ENCODE peak calls at places on chromosomes 13 and 19, in eight cellular contexts. Q is A172; E is stimulated activated CD4-positive, alpha-beta T cell treated with anti-CD3 and anti-CD28 coated beads, Interleukin-12 subunit alpha, Interleukin-12 subunit beta, amount 100 ng/mL, for 48 hours; T is HS-5; P is GOT3; U is activated naive CD8-positive, alpha-beta T cell treated with anti-CD3 and anti-CD28 coated beads for 36 hours; D is aorta; F is ecto neural progenitor cell. Z is an unnamed sample.

GRCh38 chr19:51971624-51972023 is 15.0 kb downstream of the ZNF350 start:
- DNase-seq in E (no peak), Q (peak), D (no peak), T (no peak), U (peak), P (no peak), F (no peak), Z (no peak)

GRCh38 chr19:3443840-3444694 is 36.3 kb downstream of the SMIM24 start:
- DNase-seq in Q (peak), P (no peak), T (no peak), F (peak), E (no peak), U (no peak), D (peak), Z (no peak)

GRCh38 chr19:53102186-53102585 is 1.0 kb downstream of the ZNF160 start:
- DNase-seq in T (no peak), F (peak), P (no peak), E (no peak), Q (peak), D (no peak), U (no peak), Z (no peak)

GRCh38 chr19:6639439-6639838 is 30.5 kb downstream of the TNFSF14 start:
- DNase-seq in D (no peak), U (no peak), P (no peak), F (no peak), Q (peak), T (peak), E (no peak), Z (no peak)

GRCh38 chr13:21538753-21539152 is 65.2 kb downstream of the MICU2 start:
- DNase-seq in E (no peak), U (no peak), T (no peak), Q (no peak), D (no peak), P (no peak), F (no peak), Z (no peak)

GRCh38 chr13:84130739-84131138 is 248.5 kb upstream of the SLITRK1 start:
- DNase-seq in F (no peak), U (no peak), T (no peak), E (no peak), P (no peak), Q (peak), D (no peak), Z (no peak)

GRCh38 chr13:34748078-34748477 is 194.0 kb upstream of the NBEA start:
- DNase-seq in F (no peak), D (no peak), Q (peak), U (no peak), T (no peak), P (no peak), E (no peak), Z (no peak)

GRCh38 chr13:62119739-62120700 is 704.4 kb upstream of the PCDH20 start:
- DNase-seq in F (no peak), D (no peak), U (no peak), Q (peak), P (no peak), T (no peak), E (no peak), Z (no peak)

GRCh38 chr13:111614613-111615012 is 294.2 kb downstream of the TEX29 start:
- DNase-seq in U (no peak), T (no peak), E (no peak), P (no peak), Q (no peak), F (no peak), D (no peak), Z (no peak)

GRCh38 chr19:37468961-37469777 is at the start of gene ZNF570:
- DNase-seq in D (peak), E (peak), Q (no peak), T (no peak), F (peak), U (peak), P (peak), Z (peak)